ENCODE peak calls at places on chromosomes 12 and 14, in five cellular contexts. U is iPS-NIHi11, B is lower leg skin, N is NB4, T is WERI-Rb-1. Q is an unnamed sample.

GRCh38 chr12:104219361-104219892 is 3.8 kb downstream of the TXNRD1 start:
- DNase-seq in B (no peak), N (peak; percentile 77), T (no peak), U (no peak), Q (no peak)

GRCh38 chr12:102232446-102232845 is 34.8 kb upstream of the PMCH start:
- DNase-seq in B (no peak), U (no peak), N (no peak), T (no peak), Q (no peak)

GRCh38 chr14:71532790-71533189 is 399.4 kb upstream of the RGS6 start:
- DNase-seq in T (no peak), N (no peak), U (no peak), B (no peak), Q (no peak)

GRCh38 chr12:90253142-90253541 is 544.5 kb upstream of the ATP2B1 start:
- DNase-seq in N (peak; percentile 78), U (no peak), T (no peak), B (no peak), Q (no peak)

GRCh38 chr14:81819344-81819743 is 285.7 kb upstream of the SEL1L start:
- DNase-seq in N (no peak), B (no peak), T (no peak), U (no peak), Q (no peak)

GRCh38 chr14:100871234-100872186 is 32.0 kb downstream of the RTL1 start:
- DNase-seq in N (peak; percentile 15), U (no peak), T (no peak), B (peak; percentile 73), Q (no peak)

GRCh38 chr12:50477241-50477832 is 27.4 kb upstream of the DIP2B start:
- DNase-seq in T (no peak), B (no peak), N (no peak), U (no peak), Q (no peak)

GRCh38 chr12:51675062-51675803 is 84.2 kb downstream of the SCN8A start:
- DNase-seq in U (no peak), N (no peak), B (no peak), T (no peak), Q (no peak)

GRCh38 chr12:12859690-12860089 is 31.7 kb upstream of the GPRC5A start:
- DNase-seq in U (no peak), N (no peak), B (no peak), T (no peak), Q (no peak)

GRCh38 chr14:101838476-101838875 is 77.0 kb downstream of the PPP2R5C start:
- DNase-seq in B (no peak), U (no peak), N (no peak), T (no peak), Q (no peak)

GRCh38 chr12:110921262-110921661 is 883 bp upstream of the MYL2 start:
- DNase-seq in U (no peak), T (no peak), N (no peak), B (no peak), Q (no peak)

GRCh38 chr12:97159397-97159796 is 252.3 kb downstream of the NEDD1 start:
- DNase-seq in N (no peak), T (no peak), U (no peak), B (no peak), Q (no peak)

GRCh38 chr14:31716208-31716607 is 155.0 kb downstream of the NUBPL start:
- DNase-seq in U (no peak), T (no peak), N (no peak), B (no peak), Q (no peak)